ENCODE peak calls at places on chromosomes 5 and 9, in seven cellular contexts. M is HuH-7.5; Z is activated CD4-positive, CD25-positive, alpha-beta regulatory T cell; P is posterior cingulate gyrus; E is COR-L47; F is lung microvascular endothelial cell; N is upper lobe of right lung. V is an unnamed sample.
A peak's percentile ranks its signal among the peaks of the same experiment; 100 is the strongest.

GRCh38 chr5:180161420-180162303 is 47.3 kb downstream of the RASGEF1C start:
- DNase-seq in M (no peak), Z (no peak), P (no peak), E (peak; percentile 65), F (peak; percentile 23), N (no peak), V (no peak)

GRCh38 chr5:17190242-17190778 is 27.1 kb upstream of the BASP1 start:
- DNase-seq in M (no peak), Z (no peak), P (no peak), E (peak; percentile 11), F (peak; percentile 96), N (no peak), V (no peak)

GRCh38 chr5:141529002-141529401 is 40.1 kb downstream of the PCDHGC5 start:
- DNase-seq in M (no peak), Z (no peak), P (no peak), E (no peak), F (peak; percentile 45), N (no peak), V (peak; percentile 73)

GRCh38 chr9:138098908-138099791 is 221.6 kb downstream of the CACNA1B start:
- DNase-seq in M (no peak), Z (no peak), P (no peak), E (no peak), F (no peak), N (peak; percentile 48), V (no peak)

GRCh38 chr5:78162253-78162862 is 132.1 kb downstream of the AP3B1 start:
- DNase-seq in M (peak; percentile 8), Z (no peak), P (no peak), E (peak; percentile 49), F (peak; percentile 69), N (no peak), V (peak; percentile 1)

GRCh38 chr5:131042021-131042789 is 122.9 kb downstream of the HINT1 start:
- DNase-seq in M (no peak), Z (no peak), P (no peak), E (no peak), F (no peak), N (no peak), V (no peak)

GRCh38 chr5:14739538-14739937 is 75.0 kb downstream of the OTULIN start:
- DNase-seq in M (no peak), Z (no peak), P (no peak), E (no peak), F (peak; percentile 78), N (no peak), V (no peak)

GRCh38 chr5:104937591-104937990 is 1375.0 kb upstream of the NUDT12 start:
- DNase-seq in M (no peak), Z (no peak), P (no peak), E (no peak), F (no peak), N (no peak), V (no peak)

GRCh38 chr5:83721878-83722779 is 1.5 kb upstream of the HAPLN1 start:
- DNase-seq in M (peak; percentile 83), Z (no peak), P (peak; percentile 95), E (peak; percentile 77), F (peak; percentile 11), N (peak; percentile 79), V (no peak)

GRCh38 chr9:133037775-133038174 is 7.0 kb downstream of the GTF3C5 start:
- DNase-seq in M (no peak), Z (no peak), P (no peak), E (no peak), F (no peak), N (no peak), V (no peak)

V was measured in skeletal muscle cell.